ENCODE peak calls at places on chromosomes 6 and 20, in four cellular contexts. H, K, R and A are unnamed samples.

GRCh38 chr20:11098888-11099287 is 425.1 kb upstream of the JAG1 start:
- DNase-seq in H (no peak), K (no peak), R (no peak), A (no peak)

GRCh38 chr6:4208158-4208557 is 72.8 kb upstream of the ECI2 start:
- DNase-seq in H (no peak), K (no peak), R (no peak), A (no peak)

GRCh38 chr6:148761532-148761951 is 14.7 kb downstream of the UST start:
- DNase-seq in H (peak; percentile 60), K (peak; percentile 29), R (no peak), A (no peak)

GRCh38 chr20:17498181-17498580 is 33.0 kb downstream of the BFSP1 start:
- DNase-seq in H (no peak), K (no peak), R (no peak), A (no peak)

GRCh38 chr6:102798631-102799030 is 1405.1 kb downstream of the GRIK2 start:
- DNase-seq in H (no peak), K (no peak), R (no peak), A (no peak)

GRCh38 chr6:17490724-17491123 is 97.3 kb downstream of the CAP2 start:
- DNase-seq in H (peak; percentile 37), K (no peak), R (no peak), A (no peak)

GRCh38 chr6:17059022-17059421 is 42.8 kb upstream of the STMND1 start:
- DNase-seq in H (no peak), K (no peak), R (no peak), A (no peak)

GRCh38 chr20:22999756-23000155 is 35.4 kb upstream of the SSTR4 start:
- DNase-seq in H (peak; percentile 9), K (peak; percentile 20), R (no peak), A (no peak)

GRCh38 chr6:104601008-104601745 is 258.5 kb downstream of the HACE1 start:
- DNase-seq in H (peak; percentile 50), K (no peak), R (no peak), A (no peak)

GRCh38 chr6:44820366-44821158 is 433.1 kb downstream of the CDC5L start:
- DNase-seq in H (no peak), K (no peak), R (no peak), A (peak; percentile 8)

GRCh38 chr20:18754030-18754659 is 59.4 kb upstream of the SCP2D1 start:
- DNase-seq in H (no peak), K (no peak), R (no peak), A (no peak)

GRCh38 chr20:18743665-18744440 is 69.7 kb upstream of the SCP2D1 start:
- DNase-seq in H (no peak), K (no peak), R (no peak), A (peak; percentile 18)

GRCh38 chr20:18747090-18747489 is 66.5 kb upstream of the SCP2D1 start:
- DNase-seq in H (no peak), K (no peak), R (no peak), A (no peak)

GRCh38 chr20:18750735-18751134 is 62.8 kb upstream of the SCP2D1 start:
- DNase-seq in H (no peak), K (no peak), R (no peak), A (no peak)

DNA sequence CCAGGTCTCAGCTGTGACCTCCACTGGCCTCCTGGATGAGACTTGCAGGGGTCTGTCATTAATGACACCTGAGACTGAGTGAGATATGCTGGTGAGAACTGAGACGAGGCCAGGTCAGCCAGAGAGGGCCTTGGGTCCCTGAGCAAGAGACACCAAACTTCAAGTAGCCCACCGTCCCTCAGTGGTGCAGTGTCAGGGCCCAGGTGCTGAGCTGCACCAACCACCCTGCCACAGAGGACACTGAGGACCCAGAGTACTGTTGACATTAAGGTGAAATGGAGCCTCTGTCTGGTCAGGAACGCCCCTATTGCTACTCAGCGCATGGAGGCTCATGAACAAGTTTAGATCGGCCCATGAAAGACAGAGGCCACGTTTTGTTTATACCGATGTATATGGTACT is 64.1 kb upstream of the SCP2D1 start:
- DNase-seq in H (no peak), K (no peak), R (no peak), A (no peak)
- TF ChIP-seq CTCF in H (no peak), K (no peak), R (no peak), A (no peak)

GRCh38 chr6:21856844-21857243 is 263.3 kb downstream of the SOX4 start:
- DNase-seq in H (peak; percentile 71), K (no peak), R (no peak), A (peak; percentile 20)
- H3K27ac ChIP-seq in H (peak overlapping the region; percentile 18), K (peak overlapping the region; percentile 22), R (no peak overlapping the region), A (peak overlapping the region; percentile 81)

GRCh38 chr6:24718449-24719124 is 367 bp downstream of the C6orf62 start:
- DNase-seq in H (no peak), K (no peak), R (no peak), A (no peak)

GRCh38 chr6:24719125-24719931 is at the start of gene C6orf62:
- DNase-seq in H (no peak), K (peak; percentile 8), R (no peak), A (peak; percentile 34)

GRCh38 chr6:24720604-24721460 is 1.9 kb upstream of the C6orf62 start:
- DNase-seq in H (peak; percentile 100), K (peak; percentile 100), R (peak; percentile 100), A (peak; percentile 99)

GRCh38 chr6:24721461-24722215 is 2.7 kb upstream of the C6orf62 start:
- DNase-seq in H (no peak), K (no peak), R (peak; percentile 87), A (no peak)

GRCh38 chr6:24720131-24720603 is 1.2 kb upstream of the C6orf62 start:
- DNase-seq in H (peak; percentile 34), K (peak; percentile 25), R (peak; percentile 45), A (peak; percentile 38)
- TF ChIP-seq CTCF in H (no peak), K (no peak), R (no peak), A (no peak)

DNA sequence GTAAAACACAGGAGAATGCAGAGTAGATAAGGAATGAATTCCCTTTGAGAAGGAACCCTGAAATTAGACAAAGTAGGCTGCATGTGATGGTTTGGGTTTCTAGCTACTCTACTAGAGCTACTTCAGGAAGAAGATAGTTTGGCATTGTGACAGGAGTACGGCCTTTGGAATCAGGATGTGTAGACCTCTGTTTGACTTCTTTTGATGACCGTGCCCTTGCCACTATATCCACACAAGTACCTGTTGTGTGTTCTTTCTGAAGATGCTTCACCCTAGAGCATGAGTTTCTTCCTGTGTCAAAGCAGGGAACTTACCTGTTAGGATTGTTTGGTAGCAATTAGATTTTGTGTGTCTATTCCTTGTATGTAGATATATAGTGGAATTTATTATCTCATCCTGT is 41.7 kb downstream of the CD2AP start:
- DNase-seq in H (no peak), K (no peak), R (no peak), A (no peak)
- H3K27ac ChIP-seq in H (no peak overlapping the region), K (no peak overlapping the region), R (no peak overlapping the region), A (no peak overlapping the region)

DNA sequence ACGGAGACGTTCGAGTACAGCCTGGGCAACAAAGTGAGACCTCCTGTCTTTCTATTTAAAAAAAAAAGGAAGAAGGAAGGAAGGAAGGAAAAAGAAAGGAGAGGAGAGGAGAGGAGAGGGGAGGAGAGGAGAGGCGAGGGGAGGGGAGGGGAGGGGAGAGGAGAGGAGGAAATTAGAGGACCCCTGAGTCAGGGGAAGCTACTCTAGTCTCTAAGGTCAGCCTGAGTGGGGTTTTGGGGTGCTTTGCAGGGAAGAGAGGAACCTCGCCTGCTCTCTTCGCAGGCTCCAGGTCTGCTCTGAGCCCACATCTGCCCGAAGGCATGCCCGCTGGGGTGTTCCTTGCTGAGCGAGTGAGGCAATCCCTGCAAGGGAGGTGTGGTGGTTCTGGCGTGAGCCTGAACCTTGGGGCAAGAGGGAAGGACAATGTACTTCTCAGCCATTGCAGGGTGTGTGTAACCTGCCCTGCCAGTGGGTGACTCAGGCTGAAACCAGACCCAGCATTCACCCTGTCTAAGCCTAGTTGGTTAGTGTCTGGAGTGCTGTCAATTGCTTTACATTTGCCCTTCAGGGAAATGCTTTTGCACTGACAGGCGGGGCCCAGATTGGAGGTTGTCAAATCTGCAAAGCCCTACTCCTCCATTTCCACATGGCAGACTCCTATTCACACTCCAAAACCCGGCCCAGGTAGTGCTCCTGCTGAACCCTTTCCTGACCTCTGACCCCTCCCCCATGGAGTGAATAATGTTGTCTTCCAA is 15.3 kb upstream of the MMP9 start:
- DNase-seq in H (no peak), K (peak; percentile 20), R (no peak), A (peak; percentile 100)
- TF ChIP-seq CTCF in H (no peak), K (no peak), R (no peak), A (no peak)

DNA sequence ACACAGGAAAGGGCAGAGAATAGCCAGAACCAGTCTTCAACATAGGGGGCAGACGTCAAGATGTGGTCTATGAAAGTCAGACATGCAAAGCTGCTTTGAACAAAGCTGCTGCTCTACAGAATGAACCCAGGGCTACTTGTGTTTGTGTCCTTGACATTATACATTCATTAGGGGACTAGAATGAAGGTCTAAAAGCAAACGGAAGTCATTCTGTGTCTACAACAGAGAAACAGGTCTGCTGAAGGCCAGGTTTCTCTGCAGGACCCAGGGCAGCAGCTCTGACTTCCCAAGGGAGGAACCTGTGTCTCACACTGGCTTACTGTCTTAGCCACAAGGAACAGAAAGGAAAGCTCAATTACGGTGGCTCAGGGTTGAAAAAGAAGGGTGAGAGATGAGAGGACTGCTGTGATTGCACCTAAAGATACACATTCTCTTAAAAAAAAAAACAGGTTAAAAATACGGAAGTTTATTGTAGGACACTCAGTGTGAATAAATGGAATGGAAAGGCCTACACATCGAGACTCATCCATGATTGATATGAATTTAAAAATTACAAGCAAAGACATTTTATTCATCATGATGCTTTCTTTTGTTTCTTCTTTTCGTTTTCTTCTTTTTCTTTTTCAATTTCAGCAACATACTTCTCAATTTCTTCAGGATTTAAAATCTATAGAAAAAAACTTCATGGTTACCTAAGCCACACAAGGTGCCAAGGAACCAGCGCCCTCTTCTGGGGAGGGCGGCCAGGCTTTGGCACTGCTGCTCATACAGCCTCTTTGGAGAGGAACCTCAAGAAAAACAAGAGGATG is 6.7 kb downstream of the PSMA7 start:
- DNase-seq in H (peak; percentile 72), K (peak; percentile 59), R (peak; percentile 72), A (peak; percentile 64)
- H3K27ac ChIP-seq in H (no peak overlapping the region), K (no peak overlapping the region), R (no peak overlapping the region), A (peak overlapping the region; percentile 56)

GRCh38 chr6:127103482-127103881 is 15.0 kb upstream of the RSPO3 start:
- DNase-seq in H (peak; percentile 41), K (no peak), R (no peak), A (no peak)

GRCh38 chr6:127102299-127102698 is 16.2 kb upstream of the RSPO3 start:
- DNase-seq in H (peak; percentile 99), K (peak; percentile 85), R (no peak), A (peak; percentile 39)

GRCh38 chr6:127096167-127096566 is 22.3 kb upstream of the RSPO3 start:
- DNase-seq in H (no peak), K (no peak), R (no peak), A (no peak)

GRCh38 chr6:127102859-127103258 is 15.6 kb upstream of the RSPO3 start:
- DNase-seq in H (no peak), K (no peak), R (no peak), A (no peak)

GRCh38 chr6:127100510-127101140 is 17.8 kb upstream of the RSPO3 start:
- DNase-seq in H (peak; percentile 63), K (no peak), R (no peak), A (no peak)
- TF ChIP-seq CTCF in H (peak; percentile 25), K (peak; percentile 22), R (peak; percentile 25), A (no peak)

GRCh38 chr6:50714487-50715379 is 1.4 kb downstream of the TFAP2D start:
- DNase-seq in H (no peak), K (no peak), R (no peak), A (no peak)

GRCh38 chr6:50711686-50712085 is 1.6 kb upstream of the TFAP2D start:
- DNase-seq in H (no peak), K (no peak), R (no peak), A (no peak)

GRCh38 chr6:50713226-50713625 is at the start of gene TFAP2D:
- DNase-seq in H (no peak), K (no peak), R (no peak), A (no peak)

GRCh38 chr6:50713977-50714486 is 706 bp downstream of the TFAP2D start:
- DNase-seq in H (no peak), K (no peak), R (no peak), A (no peak)

GRCh38 chr6:50712291-50712690 is 1.0 kb upstream of the TFAP2D start:
- DNase-seq in H (no peak), K (no peak), R (no peak), A (no peak)
- H3K27ac ChIP-seq in H (no peak overlapping the region), K (no peak overlapping the region), R (no peak overlapping the region), A (no peak overlapping the region)